ENCODE peak calls at places on chromosomes 2 and 18, in eight cellular contexts. E, W, H, T, Z, I, J and U are unnamed samples.
A peak's percentile ranks its signal among the peaks of the same experiment; 100 is the strongest.

GRCh38 chr2:198957183-198957582 is 500.6 kb downstream of the SATB2 start:
- DNase-seq in Z (no peak), J (no peak), W (peak; percentile 21), H (no peak), I (no peak), T (no peak), E (no peak), U (no peak)

GRCh38 chr2:186459009-186459408 is 27.1 kb upstream of the ZC3H15 start:
- DNase-seq in J (no peak), H (no peak), T (no peak), I (no peak), Z (no peak), E (no peak), W (peak; percentile 42), U (peak; percentile 15)

GRCh38 chr18:58992301-58993231 is 127.9 kb downstream of the ZNF532 start:
- DNase-seq in E (no peak), H (no peak), W (peak; percentile 8), J (no peak), I (no peak), Z (no peak), T (no peak), U (no peak)

GRCh38 chr2:238389985-238390682 is 36.6 kb upstream of the ASB1 start:
- DNase-seq in E (peak; percentile 89), Z (no peak), W (peak; percentile 34), J (no peak), T (no peak), H (no peak), I (peak; percentile 86), U (no peak)

GRCh38 chr2:219417374-219417773 is 803 bp upstream of the DES start:
- DNase-seq in I (no peak), W (no peak), E (no peak), H (no peak), T (no peak), Z (no peak), J (no peak), U (no peak)

GRCh38 chr18:8730080-8730827 is 24.9 kb downstream of the MTCL1 start:
- DNase-seq in W (peak; percentile 74), E (peak; percentile 80), H (no peak), Z (peak; percentile 77), J (no peak), T (peak; percentile 79), I (peak; percentile 65), U (peak; percentile 86)

GRCh38 chr18:63138469-63139340 is 180.9 kb downstream of the BCL2 start:
- DNase-seq in I (no peak), H (peak; percentile 40), Z (no peak), W (no peak), J (no peak), E (no peak), T (no peak), U (no peak)

GRCh38 chr18:77223653-77224052 is 26.0 kb upstream of the GALR1 start:
- DNase-seq in W (peak; percentile 73), E (no peak), J (no peak), I (no peak), H (no peak), Z (no peak), T (no peak), U (peak; percentile 75)

GRCh38 chr18:77478619-77479018 is 229.0 kb downstream of the GALR1 start:
- DNase-seq in T (no peak), Z (peak; percentile 57), I (no peak), E (peak; percentile 34), W (no peak), J (no peak), H (no peak), U (no peak)

GRCh38 chr2:33372940-33373553 is 103.4 kb upstream of the RASGRP3 start:
- DNase-seq in H (no peak), T (peak; percentile 14), I (no peak), E (peak; percentile 41), W (no peak), J (no peak), Z (no peak), U (peak; percentile 53)

GRCh38 chr2:158845869-158846268 is 50.8 kb downstream of the DAPL1 start:
- DNase-seq in T (no peak), E (no peak), I (no peak), H (no peak), W (no peak), J (no peak), Z (peak; percentile 12), U (peak; percentile 12)

GRCh38 chr2:28668880-28669279 is 82.8 kb upstream of the PPP1CB start:
- DNase-seq in W (no peak), Z (no peak), J (no peak), E (no peak), I (no peak), H (no peak), T (no peak), U (no peak)

GRCh38 chr2:174607989-174608865 is 10.6 kb upstream of the WIPF1 start:
- DNase-seq in I (no peak), W (no peak), H (no peak), T (no peak), E (no peak), Z (no peak), J (no peak), U (no peak)

DNA sequence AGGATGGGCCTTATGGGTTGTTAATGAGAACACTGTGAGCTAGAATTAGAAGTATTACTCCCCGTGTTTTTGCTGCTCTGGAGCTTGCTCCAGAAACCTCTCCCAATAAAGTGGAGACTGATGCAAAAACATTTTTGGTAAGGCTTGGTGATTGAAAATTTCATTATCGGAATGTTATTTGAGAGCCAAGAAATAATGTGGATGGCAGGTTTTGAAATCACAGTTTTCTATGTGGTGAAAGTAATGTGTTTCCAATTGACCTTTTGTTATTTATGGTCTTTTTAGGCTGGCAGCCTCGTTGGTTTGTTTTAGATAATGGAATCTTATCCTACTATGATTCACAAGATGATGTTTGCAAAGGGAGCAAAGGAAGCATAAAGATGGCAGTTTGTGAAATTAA is 5.1 kb downstream of the PLEKHA3 start:
- DNase-seq in E (no peak), W (no peak), Z (no peak), T (no peak), J (no peak), I (no peak), H (no peak), U (no peak)
- H3K4me3 ChIP-seq in E (no peak overlapping the region), W (no peak overlapping the region), Z (no peak overlapping the region), T (no peak overlapping the region), J (no peak overlapping the region), I (no peak overlapping the region), H (no peak overlapping the region), U (no peak overlapping the region)

GRCh38 chr2:40488101-40488598 is 36.3 kb upstream of the SLC8A1 start:
- DNase-seq in T (no peak), I (no peak), J (no peak), H (peak; percentile 36), E (no peak), Z (no peak), W (peak; percentile 69), U (peak; percentile 55)
- H3K4me3 ChIP-seq in T (no peak overlapping the region), I (no peak overlapping the region), J (no peak overlapping the region), H (no peak overlapping the region), E (no peak overlapping the region), Z (no peak overlapping the region), W (peak overlapping the region; percentile 22), U (no peak overlapping the region)

GRCh38 chr2:113895819-113896563 is 6.1 kb downstream of the ACTR3 start:
- DNase-seq in W (no peak), E (no peak), J (no peak), Z (no peak), I (no peak), T (no peak), H (no peak), U (no peak)

GRCh38 chr2:113892004-113892740 is 2.3 kb downstream of the ACTR3 start:
- DNase-seq in H (no peak), I (no peak), J (no peak), T (no peak), Z (no peak), W (no peak), E (no peak), U (no peak)

GRCh38 chr2:113896791-113897190 is 6.9 kb downstream of the ACTR3 start:
- DNase-seq in E (no peak), H (no peak), Z (no peak), I (no peak), W (no peak), J (no peak), T (no peak), U (peak; percentile 62)

GRCh38 chr2:113895301-113895700 is 5.4 kb downstream of the ACTR3 start:
- DNase-seq in T (no peak), Z (no peak), W (no peak), I (no peak), E (no peak), J (no peak), H (no peak), U (no peak)

GRCh38 chr2:113894156-113894743 is 4.4 kb downstream of the ACTR3 start:
- DNase-seq in I (no peak), E (peak; percentile 19), J (no peak), W (peak; percentile 96), Z (peak; percentile 75), H (peak; percentile 66), T (peak; percentile 15), U (peak; percentile 74)
- H3K4me3 ChIP-seq in I (peak overlapping the region; percentile 29), E (no peak overlapping the region), J (peak overlapping the region; percentile 23), W (no peak overlapping the region), Z (no peak overlapping the region), H (no peak overlapping the region), T (peak overlapping the region; percentile 14), U (no peak overlapping the region)

GRCh38 chr2:241836257-241836656 is 22.4 kb downstream of the PDCD1 start:
- DNase-seq in E (no peak), Z (no peak), T (no peak), W (no peak), H (no peak), I (no peak), J (no peak), U (no peak)

GRCh38 chr2:241833101-241833937 is 24.3 kb downstream of the NEU4 start:
- DNase-seq in I (no peak), E (no peak), W (peak; percentile 89), J (no peak), T (no peak), H (peak; percentile 30), Z (peak; percentile 41), U (peak; percentile 74)

GRCh38 chr2:241835605-241836004 is 23.1 kb downstream of the PDCD1 start:
- DNase-seq in T (no peak), J (no peak), Z (no peak), E (no peak), H (no peak), W (no peak), I (no peak), U (no peak)

GRCh38 chr2:241834853-241835210 is 23.9 kb downstream of the PDCD1 start:
- DNase-seq in E (no peak), J (no peak), I (no peak), W (no peak), Z (no peak), H (no peak), T (no peak), U (no peak)

GRCh38 chr2:241833938-241834852 is 24.5 kb downstream of the PDCD1 start:
- DNase-seq in T (no peak), E (no peak), Z (no peak), W (no peak), J (no peak), I (no peak), H (no peak), U (no peak)
- H3K4me3 ChIP-seq in T (no peak overlapping the region), E (no peak overlapping the region), Z (no peak overlapping the region), W (no peak overlapping the region), J (no peak overlapping the region), I (no peak overlapping the region), H (no peak overlapping the region), U (no peak overlapping the region)